ENCODE peak calls at places on chromosomes 5 and 9, in six cellular contexts. One of them, this sample, is unnamed.

GRCh38 chr5:176817864-176818377 is 7.6 kb downstream of the UNC5A start:
- DNase-seq in H1: peak
- DNase-seq in mesenchymal stem cell: peak
- DNase-seq in H9: peak
- DNase-seq in neuronal stem cell: peak
- DNase-seq in IMR-90: no peak
- DNase-seq in this sample: no peak

GRCh38 chr5:141349917-141350619 is at the start of gene PCDHGB1:
- DNase-seq in H1: peak
- DNase-seq in mesenchymal stem cell: peak
- DNase-seq in neuronal stem cell: no peak
- DNase-seq in H9: peak
- DNase-seq in IMR-90: peak
- DNase-seq in this sample: peak

GRCh38 chr5:119009131-119009530 is 20.8 kb upstream of the DTWD2 start:
- DNase-seq in mesenchymal stem cell: no peak
- DNase-seq in neuronal stem cell: no peak
- DNase-seq in IMR-90: no peak
- DNase-seq in H1: no peak
- DNase-seq in H9: no peak
- DNase-seq in this sample: no peak

GRCh38 chr5:141484499-141485304 is at the start of gene PCDHGC4:
- DNase-seq in H1: peak
- DNase-seq in mesenchymal stem cell: peak
- DNase-seq in IMR-90: no peak
- DNase-seq in neuronal stem cell: peak
- DNase-seq in H9: peak
- DNase-seq in this sample: peak

GRCh38 chr5:9034671-9035070 is 511.2 kb downstream of the SEMA5A start:
- DNase-seq in neuronal stem cell: no peak
- DNase-seq in H1: no peak
- DNase-seq in IMR-90: peak
- DNase-seq in H9: no peak
- DNase-seq in mesenchymal stem cell: peak
- DNase-seq in this sample: no peak

GRCh38 chr5:82330921-82331320 is 52.8 kb upstream of the RPS23 start:
- DNase-seq in neuronal stem cell: no peak
- DNase-seq in H1: no peak
- DNase-seq in H9: no peak
- DNase-seq in mesenchymal stem cell: no peak
- DNase-seq in IMR-90: no peak
- DNase-seq in this sample: no peak

GRCh38 chr9:113807173-113808061 is 68.7 kb upstream of the ZNF618 start:
- DNase-seq in H1: peak
- DNase-seq in IMR-90: peak
- DNase-seq in mesenchymal stem cell: peak
- DNase-seq in neuronal stem cell: peak
- DNase-seq in H9: peak
- DNase-seq in this sample: peak

GRCh38 chr9:96661711-96662110 is 6.6 kb upstream of the PRXL2C start:
- DNase-seq in mesenchymal stem cell: peak
- DNase-seq in neuronal stem cell: no peak
- DNase-seq in H9: no peak
- DNase-seq in IMR-90: peak
- DNase-seq in H1: no peak
- DNase-seq in this sample: peak

GRCh38 chr5:69038539-69038938 is 55.3 kb upstream of the SLC30A5 start:
- DNase-seq in H9: no peak
- DNase-seq in H1: no peak
- DNase-seq in IMR-90: no peak
- DNase-seq in neuronal stem cell: no peak
- DNase-seq in mesenchymal stem cell: no peak
- DNase-seq in this sample: no peak

GRCh38 chr9:123335227-123335985 is 20.6 kb upstream of the CRB2 start:
- DNase-seq in IMR-90: peak
- DNase-seq in mesenchymal stem cell: peak
- DNase-seq in neuronal stem cell: no peak
- DNase-seq in H1: no peak
- DNase-seq in H9: no peak
- DNase-seq in this sample: peak

GRCh38 chr5:131163315-131164119 is 1.5 kb downstream of the HINT1 start:
- DNase-seq in H1: no peak
- DNase-seq in IMR-90: peak
- DNase-seq in mesenchymal stem cell: peak
- DNase-seq in neuronal stem cell: no peak
- DNase-seq in H9: no peak
- DNase-seq in this sample: peak

GRCh38 chr5:83077662-83078261 is 415 bp downstream of the XRCC4 start:
- DNase-seq in H1: peak
- DNase-seq in neuronal stem cell: no peak
- DNase-seq in mesenchymal stem cell: peak
- DNase-seq in H9: no peak
- DNase-seq in IMR-90: peak
- DNase-seq in this sample: no peak

GRCh38 chr9:123710299-123710698 is 219.6 kb downstream of the DENND1A start:
- DNase-seq in mesenchymal stem cell: peak
- DNase-seq in IMR-90: peak
- DNase-seq in H1: no peak
- DNase-seq in H9: no peak
- DNase-seq in neuronal stem cell: no peak
- DNase-seq in this sample: peak

GRCh38 chr5:111739423-111739822 is 17.6 kb downstream of the NREP start:
- DNase-seq in mesenchymal stem cell: no peak
- DNase-seq in neuronal stem cell: no peak
- DNase-seq in IMR-90: no peak
- DNase-seq in H9: no peak
- DNase-seq in H1: no peak
- DNase-seq in this sample: no peak

GRCh38 chr9:16515879-16516289 is 354.6 kb downstream of the BNC2 start:
- DNase-seq in IMR-90: peak
- DNase-seq in neuronal stem cell: no peak
- DNase-seq in mesenchymal stem cell: peak
- DNase-seq in H1: no peak
- DNase-seq in H9: peak
- DNase-seq in this sample: peak

GRCh38 chr5:56595561-56595960 is 219.8 kb upstream of the MAP3K1 start:
- DNase-seq in H9: no peak
- DNase-seq in mesenchymal stem cell: peak
- DNase-seq in H1: no peak
- DNase-seq in neuronal stem cell: no peak
- DNase-seq in IMR-90: no peak
- DNase-seq in this sample: no peak

GRCh38 chr5:74040065-74040551 is 414.1 kb downstream of the ARHGEF28 start:
- DNase-seq in mesenchymal stem cell: peak
- DNase-seq in H9: no peak
- DNase-seq in neuronal stem cell: no peak
- DNase-seq in IMR-90: peak
- DNase-seq in H1: no peak
- DNase-seq in this sample: peak

GRCh38 chr9:114389612-114390368 is 2.0 kb upstream of the AKNA start:
- DNase-seq in mesenchymal stem cell: no peak
- DNase-seq in neuronal stem cell: no peak
- DNase-seq in H1: no peak
- DNase-seq in H9: no peak
- DNase-seq in IMR-90: no peak
- DNase-seq in this sample: no peak

GRCh38 chr5:18754201-18754600 is 1119.9 kb downstream of the TAF11L14 start:
- DNase-seq in H9: no peak
- DNase-seq in mesenchymal stem cell: no peak
- DNase-seq in neuronal stem cell: no peak
- DNase-seq in H1: no peak
- DNase-seq in IMR-90: no peak
- DNase-seq in this sample: no peak
- H3K27ac ChIP-seq in H9: no peak
- H3K27ac ChIP-seq in mesenchymal stem cell: no peak
- H3K27ac ChIP-seq in neuronal stem cell: no peak
- H3K27ac ChIP-seq in H1: no peak
- H3K27ac ChIP-seq in IMR-90: no peak
- H3K27ac ChIP-seq in this sample: no peak

DNA sequence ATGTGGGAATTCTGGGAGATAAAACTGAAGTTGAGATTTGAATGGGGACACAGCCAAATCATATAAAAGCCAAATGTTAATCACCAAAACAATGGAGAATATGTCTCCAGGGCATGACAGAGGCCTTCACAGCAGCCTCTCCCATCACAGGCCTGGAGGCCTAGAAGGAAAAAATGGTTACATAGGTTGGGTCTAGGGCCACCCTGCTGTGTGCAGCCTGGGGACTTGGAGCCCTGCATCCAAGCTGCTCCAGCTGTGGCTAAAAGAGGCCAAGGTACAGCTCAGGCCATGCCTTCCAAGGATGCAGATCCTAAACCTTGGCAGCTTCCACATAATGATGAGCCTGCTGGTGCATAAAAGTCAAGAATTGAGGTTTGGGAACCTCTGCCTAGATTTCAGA is 85.1 kb downstream of the JAKMIP2 start:
- DNase-seq in H9: no peak
- DNase-seq in IMR-90: no peak
- DNase-seq in neuronal stem cell: no peak
- DNase-seq in H1: no peak
- DNase-seq in mesenchymal stem cell: no peak
- DNase-seq in this sample: no peak
- H3K14ac ChIP-seq in H9: no peak
- H3K14ac ChIP-seq in IMR-90: no peak
- H3K14ac ChIP-seq in neuronal stem cell: no peak
- H3K14ac ChIP-seq in H1: no peak
- H3K14ac ChIP-seq in mesenchymal stem cell: no peak
- H3K14ac ChIP-seq in this sample: no peak

DNA sequence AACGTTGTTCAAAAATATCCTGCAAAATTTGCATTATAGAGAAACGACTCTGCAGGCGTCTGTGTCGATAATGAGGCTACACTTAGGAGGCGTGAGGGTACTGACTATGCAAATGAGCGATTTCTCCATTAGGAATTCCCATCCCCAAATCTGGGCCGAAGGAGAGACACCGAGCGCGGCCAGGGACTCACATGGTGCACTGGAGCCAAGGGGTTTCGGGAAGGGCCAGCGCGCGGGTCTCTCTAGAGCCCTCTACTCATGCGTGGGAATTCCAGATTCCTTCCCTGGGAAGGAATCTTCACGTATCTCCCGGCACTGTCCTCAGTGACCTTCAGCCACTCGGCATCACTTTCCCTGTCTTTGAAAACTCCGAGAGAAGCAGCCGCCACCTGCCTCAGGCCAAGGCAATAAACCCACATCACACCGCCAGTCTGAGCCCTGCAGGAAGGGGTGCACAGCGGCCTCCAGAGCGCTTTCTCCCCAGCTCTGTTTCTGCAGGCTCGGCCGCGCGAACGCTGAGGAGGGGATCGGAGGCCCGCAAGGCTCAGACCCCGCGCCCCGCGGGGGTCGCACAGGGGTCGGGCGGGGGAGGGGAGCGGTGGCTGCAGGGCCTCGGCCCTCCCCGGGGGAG is 653 bp upstream of the DENND4C start:
- DNase-seq in neuronal stem cell: no peak
- DNase-seq in IMR-90: no peak
- DNase-seq in H1: peak
- DNase-seq in H9: peak
- DNase-seq in mesenchymal stem cell: peak
- DNase-seq in this sample: peak
- H3K18ac ChIP-seq in neuronal stem cell: peak
- H3K18ac ChIP-seq in IMR-90: no peak
- H3K18ac ChIP-seq in H1: peak
- H3K18ac ChIP-seq in H9: peak
- H3K18ac ChIP-seq in mesenchymal stem cell: no peak
- H3K18ac ChIP-seq in this sample: no peak

DNA sequence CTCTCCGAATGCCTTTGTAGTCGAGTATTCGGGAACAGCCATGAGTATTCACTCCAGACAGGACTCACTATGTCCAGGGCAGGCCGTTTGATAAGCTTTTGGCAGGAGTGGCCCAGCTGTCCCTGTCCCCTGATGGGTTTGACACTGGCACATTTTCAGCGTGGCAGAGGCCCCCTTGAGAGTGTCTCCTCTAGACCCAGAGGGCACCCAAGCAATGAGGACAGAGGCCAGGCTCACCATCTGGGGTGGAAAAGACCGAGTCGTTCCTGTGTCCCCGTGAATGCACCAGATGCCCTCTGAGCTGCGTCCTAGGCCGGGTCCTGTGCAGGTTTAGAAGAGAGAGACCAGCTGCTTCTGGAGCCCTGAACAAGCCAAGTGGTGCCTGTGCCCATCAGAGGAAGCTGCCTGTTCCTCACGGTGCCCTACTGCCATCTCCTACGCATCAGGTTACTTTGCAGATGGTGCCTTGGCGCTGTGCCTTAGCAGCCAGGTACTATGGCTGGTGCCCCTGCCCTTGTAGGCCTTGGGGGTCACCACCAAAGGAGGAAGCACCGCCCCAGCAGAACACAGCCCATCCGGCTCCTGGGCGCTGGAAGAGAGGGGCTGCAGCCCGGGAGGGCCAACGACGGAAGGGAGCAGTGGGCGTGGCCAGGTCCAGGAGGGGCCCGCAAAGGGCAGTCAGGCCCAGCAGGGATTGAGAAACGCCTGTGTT is 42.4 kb downstream of the LRSAM1 start:
- DNase-seq in mesenchymal stem cell: no peak
- DNase-seq in H1: no peak
- DNase-seq in neuronal stem cell: no peak
- DNase-seq in IMR-90: no peak
- DNase-seq in H9: no peak
- DNase-seq in this sample: no peak
- H3K27ac ChIP-seq in mesenchymal stem cell: no peak
- H3K27ac ChIP-seq in H1: no peak
- H3K27ac ChIP-seq in neuronal stem cell: no peak
- H3K27ac ChIP-seq in IMR-90: no peak
- H3K27ac ChIP-seq in H9: no peak
- H3K27ac ChIP-seq in this sample: no peak